ENCODE peak calls at places on chromosomes 13 and 19, in ten cellular contexts. One of them, this sample, is unnamed.
A peak's percentile ranks its signal among the peaks of the same experiment; 100 is the strongest.

GRCh38 chr13:95481051-95481775 is 71.3 kb upstream of the CLDN10 start:
- DNase-seq in thoracic aorta: no peak
- DNase-seq in heart right ventricle: no peak
- DNase-seq in dorsolateral prefrontal cortex: no peak
- DNase-seq in kidney epithelial cell: no peak
- DNase-seq in AG04449: no peak
- DNase-seq in OCI-LY7: no peak
- DNase-seq in A673: no peak
- DNase-seq in pancreas: peak; percentile 25
- DNase-seq in breast epithelium: no peak
- DNase-seq in this sample: no peak

GRCh38 chr13:59230484-59231264 is 933.1 kb downstream of the DIAPH3 start:
- DNase-seq in A673: peak; percentile 63
- DNase-seq in breast epithelium: no peak
- DNase-seq in thoracic aorta: no peak
- DNase-seq in pancreas: no peak
- DNase-seq in heart right ventricle: no peak
- DNase-seq in dorsolateral prefrontal cortex: no peak
- DNase-seq in OCI-LY7: no peak
- DNase-seq in kidney epithelial cell: no peak
- DNase-seq in AG04449: no peak
- DNase-seq in this sample: no peak

GRCh38 chr19:29630661-29631060 is 24.6 kb downstream of the POP4 start:
- DNase-seq in kidney epithelial cell: no peak
- DNase-seq in thoracic aorta: no peak
- DNase-seq in breast epithelium: no peak
- DNase-seq in OCI-LY7: no peak
- DNase-seq in pancreas: no peak
- DNase-seq in dorsolateral prefrontal cortex: no peak
- DNase-seq in A673: no peak
- DNase-seq in AG04449: no peak
- DNase-seq in heart right ventricle: no peak
- DNase-seq in this sample: no peak

GRCh38 chr13:106103779-106104178 is 431.7 kb downstream of the EFNB2 start:
- DNase-seq in pancreas: no peak
- DNase-seq in A673: no peak
- DNase-seq in heart right ventricle: no peak
- DNase-seq in breast epithelium: no peak
- DNase-seq in dorsolateral prefrontal cortex: no peak
- DNase-seq in AG04449: no peak
- DNase-seq in OCI-LY7: no peak
- DNase-seq in thoracic aorta: no peak
- DNase-seq in kidney epithelial cell: no peak
- DNase-seq in this sample: no peak

GRCh38 chr19:55635334-55635717 is 5.5 kb upstream of the ZNF580 start:
- DNase-seq in AG04449: no peak
- DNase-seq in A673: no peak
- DNase-seq in thoracic aorta: no peak
- DNase-seq in breast epithelium: no peak
- DNase-seq in dorsolateral prefrontal cortex: no peak
- DNase-seq in pancreas: no peak
- DNase-seq in kidney epithelial cell: no peak
- DNase-seq in OCI-LY7: no peak
- DNase-seq in heart right ventricle: no peak
- DNase-seq in this sample: no peak

GRCh38 chr13:31263346-31263745 is 63.6 kb downstream of the B3GLCT start:
- DNase-seq in OCI-LY7: no peak
- DNase-seq in A673: no peak
- DNase-seq in kidney epithelial cell: no peak
- DNase-seq in pancreas: no peak
- DNase-seq in AG04449: no peak
- DNase-seq in dorsolateral prefrontal cortex: no peak
- DNase-seq in breast epithelium: no peak
- DNase-seq in heart right ventricle: no peak
- DNase-seq in thoracic aorta: no peak
- DNase-seq in this sample: no peak

GRCh38 chr13:31424130-31424729 is 224.5 kb downstream of the B3GLCT start:
- DNase-seq in AG04449: peak; percentile 23
- DNase-seq in A673: peak; percentile 84
- DNase-seq in dorsolateral prefrontal cortex: peak; percentile 83
- DNase-seq in pancreas: peak; percentile 77
- DNase-seq in OCI-LY7: peak; percentile 88
- DNase-seq in thoracic aorta: peak; percentile 16
- DNase-seq in heart right ventricle: peak; percentile 64
- DNase-seq in kidney epithelial cell: peak; percentile 34
- DNase-seq in breast epithelium: peak; percentile 73
- DNase-seq in this sample: peak; percentile 68

GRCh38 chr19:10871711-10872550 is 578 bp downstream of the CARM1 start:
- DNase-seq in A673: peak; percentile 65
- DNase-seq in heart right ventricle: peak; percentile 61
- DNase-seq in kidney epithelial cell: no peak
- DNase-seq in OCI-LY7: peak; percentile 54
- DNase-seq in breast epithelium: no peak
- DNase-seq in AG04449: no peak
- DNase-seq in pancreas: peak; percentile 70
- DNase-seq in dorsolateral prefrontal cortex: no peak
- DNase-seq in thoracic aorta: no peak
- DNase-seq in this sample: no peak

GRCh38 chr19:29653398-29653797 is 11.9 kb upstream of the PLEKHF1 start:
- DNase-seq in thoracic aorta: no peak
- DNase-seq in OCI-LY7: no peak
- DNase-seq in A673: no peak
- DNase-seq in heart right ventricle: no peak
- DNase-seq in AG04449: no peak
- DNase-seq in breast epithelium: no peak
- DNase-seq in pancreas: no peak
- DNase-seq in dorsolateral prefrontal cortex: no peak
- DNase-seq in kidney epithelial cell: no peak
- DNase-seq in this sample: no peak

DNA sequence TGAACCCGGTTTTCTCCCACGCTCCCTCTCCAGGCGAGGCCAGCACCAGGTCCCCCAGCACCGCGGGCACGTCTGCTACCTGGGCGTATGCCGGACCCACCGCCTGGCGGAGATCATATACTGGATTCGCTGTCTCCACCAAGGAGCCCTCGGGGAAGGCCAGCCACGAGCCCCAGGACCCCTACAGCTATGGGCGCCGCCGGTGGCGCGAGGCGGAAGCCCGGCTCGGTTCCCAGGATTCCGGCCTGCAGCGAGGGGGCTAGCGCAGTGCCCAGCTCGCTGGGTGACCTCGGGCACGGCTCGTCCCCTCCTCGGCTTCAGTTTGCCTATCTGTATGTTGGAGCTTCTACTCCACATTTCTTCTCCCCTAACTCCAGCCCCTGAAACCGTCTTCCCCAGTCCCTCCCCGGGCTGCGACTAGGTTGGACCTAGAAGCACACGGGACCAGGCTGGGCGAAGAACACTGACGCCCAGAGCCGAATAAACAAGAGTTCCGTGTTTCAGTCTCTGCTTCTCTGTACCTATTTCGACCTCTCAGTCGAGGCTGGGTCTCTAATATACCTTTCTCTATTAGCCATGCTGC is 752 bp upstream of the CPT1C start:
- DNase-seq in heart right ventricle: no peak
- DNase-seq in kidney epithelial cell: no peak
- DNase-seq in pancreas: no peak
- DNase-seq in thoracic aorta: no peak
- DNase-seq in AG04449: no peak
- DNase-seq in dorsolateral prefrontal cortex: no peak
- DNase-seq in breast epithelium: no peak
- DNase-seq in OCI-LY7: no peak
- DNase-seq in A673: peak; percentile 49
- DNase-seq in this sample: no peak
- TF ChIP-seq CTCF in heart right ventricle: no peak
- TF ChIP-seq CTCF in kidney epithelial cell: no peak
- TF ChIP-seq CTCF in pancreas: no peak
- TF ChIP-seq CTCF in thoracic aorta: peak; percentile 19
- TF ChIP-seq CTCF in AG04449: no peak
- TF ChIP-seq CTCF in dorsolateral prefrontal cortex: no peak
- TF ChIP-seq CTCF in breast epithelium: no peak
- TF ChIP-seq CTCF in OCI-LY7: no peak
- TF ChIP-seq CTCF in A673: peak; percentile 21
- TF ChIP-seq CTCF in this sample: no peak

GRCh38 chr19:46868444-46868843 is 7.6 kb downstream of the ARHGAP35 start:
- DNase-seq in pancreas: no peak
- DNase-seq in heart right ventricle: no peak
- DNase-seq in AG04449: no peak
- DNase-seq in OCI-LY7: no peak
- DNase-seq in dorsolateral prefrontal cortex: no peak
- DNase-seq in kidney epithelial cell: no peak
- DNase-seq in thoracic aorta: no peak
- DNase-seq in breast epithelium: no peak
- DNase-seq in A673: no peak
- DNase-seq in this sample: no peak
- H3K4me3 ChIP-seq in pancreas: no peak overlapping the region
- H3K4me3 ChIP-seq in heart right ventricle: no peak overlapping the region
- H3K4me3 ChIP-seq in AG04449: no peak overlapping the region
- H3K4me3 ChIP-seq in OCI-LY7: no peak overlapping the region
- H3K4me3 ChIP-seq in dorsolateral prefrontal cortex: no peak overlapping the region
- H3K4me3 ChIP-seq in kidney epithelial cell: no peak overlapping the region
- H3K4me3 ChIP-seq in thoracic aorta: no peak overlapping the region
- H3K4me3 ChIP-seq in breast epithelium: no peak overlapping the region
- H3K4me3 ChIP-seq in A673: no peak overlapping the region
- H3K4me3 ChIP-seq in this sample: no peak overlapping the region

GRCh38 chr19:48362716-48363499 is 832 bp downstream of the TMEM143 start:
- DNase-seq in A673: peak; percentile 98
- DNase-seq in pancreas: peak; percentile 94
- DNase-seq in dorsolateral prefrontal cortex: peak; percentile 99
- DNase-seq in thoracic aorta: peak; percentile 81
- DNase-seq in breast epithelium: peak; percentile 93
- DNase-seq in kidney epithelial cell: peak; percentile 75
- DNase-seq in heart right ventricle: peak; percentile 95
- DNase-seq in OCI-LY7: peak; percentile 94
- DNase-seq in AG04449: peak; percentile 55
- DNase-seq in this sample: peak; percentile 87

GRCh38 chr19:48365602-48366001 is 1.4 kb downstream of the SYNGR4 start:
- DNase-seq in dorsolateral prefrontal cortex: no peak
- DNase-seq in A673: no peak
- DNase-seq in OCI-LY7: no peak
- DNase-seq in kidney epithelial cell: no peak
- DNase-seq in heart right ventricle: no peak
- DNase-seq in pancreas: no peak
- DNase-seq in AG04449: no peak
- DNase-seq in breast epithelium: no peak
- DNase-seq in thoracic aorta: no peak
- DNase-seq in this sample: no peak

GRCh38 chr19:48363500-48363809 is 285 bp downstream of the TMEM143 start:
- DNase-seq in heart right ventricle: no peak
- DNase-seq in OCI-LY7: no peak
- DNase-seq in dorsolateral prefrontal cortex: no peak
- DNase-seq in A673: no peak
- DNase-seq in pancreas: no peak
- DNase-seq in AG04449: no peak
- DNase-seq in thoracic aorta: no peak
- DNase-seq in kidney epithelial cell: no peak
- DNase-seq in breast epithelium: no peak
- DNase-seq in this sample: no peak

GRCh38 chr19:48364564-48365363 is 597 bp downstream of the SYNGR4 start:
- DNase-seq in OCI-LY7: no peak
- DNase-seq in breast epithelium: no peak
- DNase-seq in thoracic aorta: no peak
- DNase-seq in heart right ventricle: no peak
- DNase-seq in kidney epithelial cell: no peak
- DNase-seq in A673: no peak
- DNase-seq in pancreas: peak; percentile 50
- DNase-seq in AG04449: no peak
- DNase-seq in dorsolateral prefrontal cortex: no peak
- DNase-seq in this sample: no peak

DNA sequence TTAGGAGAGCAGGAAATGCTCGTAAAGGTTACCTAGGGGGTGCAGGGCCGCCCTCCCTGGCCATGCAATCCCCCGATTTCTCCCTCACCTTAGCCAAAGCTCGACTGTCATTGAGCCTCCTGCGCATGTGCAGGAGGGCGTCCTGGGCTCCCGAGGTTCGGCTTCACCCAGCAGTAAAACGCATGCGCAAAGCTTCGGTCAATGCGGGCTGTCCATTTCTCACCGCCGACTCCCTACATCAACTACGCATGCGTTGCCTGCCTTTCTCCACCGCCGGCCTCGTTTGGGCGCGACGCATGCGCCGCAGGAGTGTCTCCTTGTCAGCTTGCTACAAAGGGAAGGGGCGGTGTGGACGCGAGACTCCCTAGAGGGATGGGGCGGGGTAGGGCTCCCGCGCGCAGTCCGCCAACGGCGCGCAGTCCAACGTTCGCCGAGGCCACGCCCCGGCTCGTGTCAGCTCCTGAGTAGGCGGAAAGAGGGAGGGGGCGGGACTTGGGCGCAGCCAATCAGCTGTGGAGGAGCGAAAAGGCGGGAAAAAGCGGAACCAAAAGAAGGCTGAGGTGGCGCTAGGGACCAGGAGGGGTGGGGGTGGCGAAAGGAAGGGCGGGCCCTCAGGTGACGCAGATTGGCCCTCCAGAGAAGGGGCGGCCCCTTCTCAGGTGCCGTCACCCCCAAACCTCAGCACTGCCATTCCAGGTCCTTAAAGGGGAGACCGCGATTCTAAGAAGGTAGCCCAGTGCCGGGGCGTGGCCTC is at the start of the genes SYNGR4 and TMEM143:
- DNase-seq in kidney epithelial cell: peak; percentile 97
- DNase-seq in dorsolateral prefrontal cortex: peak; percentile 99
- DNase-seq in breast epithelium: peak; percentile 98
- DNase-seq in A673: peak; percentile 100
- DNase-seq in OCI-LY7: peak; percentile 100
- DNase-seq in thoracic aorta: peak; percentile 93
- DNase-seq in heart right ventricle: peak; percentile 99
- DNase-seq in AG04449: peak; percentile 96
- DNase-seq in pancreas: peak; percentile 99
- DNase-seq in this sample: peak; percentile 98
- TF ChIP-seq CTCF in kidney epithelial cell: no peak
- TF ChIP-seq CTCF in dorsolateral prefrontal cortex: peak; percentile 6
- TF ChIP-seq CTCF in breast epithelium: no peak
- TF ChIP-seq CTCF in A673: no peak
- TF ChIP-seq CTCF in OCI-LY7: no peak
- TF ChIP-seq CTCF in thoracic aorta: peak; percentile 6
- TF ChIP-seq CTCF in heart right ventricle: no peak
- TF ChIP-seq CTCF in AG04449: no peak
- TF ChIP-seq CTCF in pancreas: no peak
- TF ChIP-seq CTCF in this sample: no peak

GRCh38 chr13:77915676-77916075 is 3.0 kb downstream of the EDNRB start:
- DNase-seq in kidney epithelial cell: no peak
- DNase-seq in thoracic aorta: no peak
- DNase-seq in breast epithelium: no peak
- DNase-seq in AG04449: no peak
- DNase-seq in A673: no peak
- DNase-seq in heart right ventricle: no peak
- DNase-seq in dorsolateral prefrontal cortex: no peak
- DNase-seq in pancreas: no peak
- DNase-seq in OCI-LY7: no peak
- DNase-seq in this sample: no peak

GRCh38 chr13:77916481-77916880 is 2.1 kb downstream of the EDNRB start:
- DNase-seq in thoracic aorta: no peak
- DNase-seq in breast epithelium: no peak
- DNase-seq in heart right ventricle: no peak
- DNase-seq in pancreas: no peak
- DNase-seq in kidney epithelial cell: no peak
- DNase-seq in dorsolateral prefrontal cortex: no peak
- DNase-seq in OCI-LY7: no peak
- DNase-seq in AG04449: no peak
- DNase-seq in A673: no peak
- DNase-seq in this sample: no peak

GRCh38 chr13:77919351-77920294 is 992 bp upstream of the EDNRB start:
- DNase-seq in dorsolateral prefrontal cortex: peak; percentile 38
- DNase-seq in thoracic aorta: no peak
- DNase-seq in OCI-LY7: no peak
- DNase-seq in breast epithelium: peak; percentile 50
- DNase-seq in AG04449: no peak
- DNase-seq in heart right ventricle: peak; percentile 70
- DNase-seq in pancreas: peak; percentile 15
- DNase-seq in A673: peak; percentile 67
- DNase-seq in kidney epithelial cell: no peak
- DNase-seq in this sample: no peak

GRCh38 chr13:77918391-77919261 is at the start of gene EDNRB:
- DNase-seq in thoracic aorta: no peak
- DNase-seq in A673: peak; percentile 81
- DNase-seq in breast epithelium: no peak
- DNase-seq in OCI-LY7: no peak
- DNase-seq in kidney epithelial cell: no peak
- DNase-seq in heart right ventricle: peak; percentile 56
- DNase-seq in dorsolateral prefrontal cortex: peak; percentile 53
- DNase-seq in AG04449: no peak
- DNase-seq in pancreas: no peak
- DNase-seq in this sample: peak; percentile 23
- H3K4me3 ChIP-seq in thoracic aorta: peak within 1 kb of the TSS; percentile 70
- H3K4me3 ChIP-seq in A673: peak within 1 kb of the TSS; percentile 33
- H3K4me3 ChIP-seq in breast epithelium: peak within 1 kb of the TSS; percentile 52
- H3K4me3 ChIP-seq in OCI-LY7: no peak within 1 kb of the TSS
- H3K4me3 ChIP-seq in kidney epithelial cell: peak within 1 kb of the TSS; percentile 42
- H3K4me3 ChIP-seq in heart right ventricle: peak within 1 kb of the TSS; percentile 73
- H3K4me3 ChIP-seq in dorsolateral prefrontal cortex: peak within 1 kb of the TSS; percentile 57
- H3K4me3 ChIP-seq in AG04449: no peak within 1 kb of the TSS
- H3K4me3 ChIP-seq in pancreas: peak within 1 kb of the TSS; percentile 51
- H3K4me3 ChIP-seq in this sample: peak within 1 kb of the TSS; percentile 56